ENCODE peak calls at places on chromosomes 12 and 14, in seven cellular contexts. One of them, this sample, is unnamed.

GRCh38 chr12:120847392-120848157 is 56.6 kb downstream of the SPPL3 start:
- DNase-seq in fibroblast of pulmonary artery: no peak
- DNase-seq in NCI-H1105 treated with DMSO at 0.1 percent for 48 hours: no peak
- DNase-seq in stimulated activated naive CD4-positive, alpha-beta T cell treated with Interleukin-2 at 50 U/mL for 16 hours: no peak
- DNase-seq in sciatic nerve: no peak
- DNase-seq in T-helper 22 cell: no peak
- DNase-seq in H9: no peak
- DNase-seq in this sample: no peak

GRCh38 chr14:61710853-61711817 is 15.8 kb downstream of the HIF1A start:
- DNase-seq in fibroblast of pulmonary artery: peak
- DNase-seq in NCI-H1105 treated with DMSO at 0.1 percent for 48 hours: peak
- DNase-seq in stimulated activated naive CD4-positive, alpha-beta T cell treated with Interleukin-2 at 50 U/mL for 16 hours: no peak
- DNase-seq in sciatic nerve: no peak
- DNase-seq in T-helper 22 cell: no peak
- DNase-seq in H9: no peak
- DNase-seq in this sample: no peak

GRCh38 chr12:116918464-116918863 is 7.7 kb downstream of the FBXW8 start:
- DNase-seq in fibroblast of pulmonary artery: no peak
- DNase-seq in NCI-H1105 treated with DMSO at 0.1 percent for 48 hours: no peak
- DNase-seq in stimulated activated naive CD4-positive, alpha-beta T cell treated with Interleukin-2 at 50 U/mL for 16 hours: no peak
- DNase-seq in sciatic nerve: no peak
- DNase-seq in T-helper 22 cell: no peak
- DNase-seq in H9: no peak
- DNase-seq in this sample: no peak

GRCh38 chr12:117521327-117521726 is 159.9 kb upstream of the NOS1 start:
- DNase-seq in fibroblast of pulmonary artery: no peak
- DNase-seq in NCI-H1105 treated with DMSO at 0.1 percent for 48 hours: no peak
- DNase-seq in stimulated activated naive CD4-positive, alpha-beta T cell treated with Interleukin-2 at 50 U/mL for 16 hours: no peak
- DNase-seq in sciatic nerve: no peak
- DNase-seq in T-helper 22 cell: no peak
- DNase-seq in H9: no peak
- DNase-seq in this sample: no peak

GRCh38 chr12:124821252-124822200 is 42.1 kb downstream of the SCARB1 start:
- DNase-seq in fibroblast of pulmonary artery: no peak
- DNase-seq in NCI-H1105 treated with DMSO at 0.1 percent for 48 hours: no peak
- DNase-seq in stimulated activated naive CD4-positive, alpha-beta T cell treated with Interleukin-2 at 50 U/mL for 16 hours: no peak
- DNase-seq in sciatic nerve: no peak
- DNase-seq in T-helper 22 cell: no peak
- DNase-seq in H9: no peak
- DNase-seq in this sample: no peak

GRCh38 chr12:4865246-4865645 is 44.5 kb upstream of the KCNA1 start:
- DNase-seq in fibroblast of pulmonary artery: no peak
- DNase-seq in NCI-H1105 treated with DMSO at 0.1 percent for 48 hours: no peak
- DNase-seq in stimulated activated naive CD4-positive, alpha-beta T cell treated with Interleukin-2 at 50 U/mL for 16 hours: no peak
- DNase-seq in sciatic nerve: no peak
- DNase-seq in T-helper 22 cell: no peak
- DNase-seq in H9: no peak
- DNase-seq in this sample: no peak

GRCh38 chr12:8609061-8609570 is 3.5 kb downstream of the AICDA start:
- DNase-seq in fibroblast of pulmonary artery: peak
- DNase-seq in NCI-H1105 treated with DMSO at 0.1 percent for 48 hours: peak
- DNase-seq in stimulated activated naive CD4-positive, alpha-beta T cell treated with Interleukin-2 at 50 U/mL for 16 hours: no peak
- DNase-seq in sciatic nerve: no peak
- DNase-seq in T-helper 22 cell: no peak
- DNase-seq in H9: peak
- DNase-seq in this sample: peak

GRCh38 chr12:124002021-124002640 is 29.1 kb downstream of the ZNF664 start:
- DNase-seq in fibroblast of pulmonary artery: peak
- DNase-seq in NCI-H1105 treated with DMSO at 0.1 percent for 48 hours: no peak
- DNase-seq in stimulated activated naive CD4-positive, alpha-beta T cell treated with Interleukin-2 at 50 U/mL for 16 hours: no peak
- DNase-seq in sciatic nerve: no peak
- DNase-seq in T-helper 22 cell: no peak
- DNase-seq in H9: no peak
- DNase-seq in this sample: no peak

GRCh38 chr14:82537831-82538230 is 1004.2 kb upstream of the SEL1L start:
- DNase-seq in fibroblast of pulmonary artery: no peak
- DNase-seq in NCI-H1105 treated with DMSO at 0.1 percent for 48 hours: no peak
- DNase-seq in stimulated activated naive CD4-positive, alpha-beta T cell treated with Interleukin-2 at 50 U/mL for 16 hours: no peak
- DNase-seq in sciatic nerve: no peak
- DNase-seq in T-helper 22 cell: no peak
- DNase-seq in H9: no peak
- DNase-seq in this sample: no peak

GRCh38 chr12:48602192-48602989 is 32.5 kb upstream of the LALBA start:
- DNase-seq in fibroblast of pulmonary artery: no peak
- DNase-seq in NCI-H1105 treated with DMSO at 0.1 percent for 48 hours: peak
- DNase-seq in stimulated activated naive CD4-positive, alpha-beta T cell treated with Interleukin-2 at 50 U/mL for 16 hours: no peak
- DNase-seq in sciatic nerve: no peak
- DNase-seq in T-helper 22 cell: no peak
- DNase-seq in H9: peak
- DNase-seq in this sample: no peak

This sample was measured in AG08396.